ENCODE peak calls at places on chromosome 11, in eight cellular contexts. One of them, this sample, is unnamed. For H3K4me1, the result is how much of the 10 kb centered on the place peaks cover.

GRCh38 chr11:96199563-96200025 is 143.4 kb downstream of the MAML2 start:
- DNase-seq in heart right ventricle: no peak
- DNase-seq in naive thymus-derived CD4-positive, alpha-beta T cell: no peak
- DNase-seq in adrenal gland: no peak
- DNase-seq in ovary: no peak
- DNase-seq in left lung: no peak
- DNase-seq in colonic mucosa: no peak
- DNase-seq in neuronal stem cell: no peak
- DNase-seq in this sample: no peak

GRCh38 chr11:130865091-130865771 is 51.0 kb downstream of the SNX19 start:
- DNase-seq in heart right ventricle: peak
- DNase-seq in naive thymus-derived CD4-positive, alpha-beta T cell: no peak
- DNase-seq in adrenal gland: no peak
- DNase-seq in ovary: no peak
- DNase-seq in left lung: no peak
- DNase-seq in colonic mucosa: no peak
- DNase-seq in neuronal stem cell: no peak
- DNase-seq in this sample: no peak

GRCh38 chr11:113773092-113773415 is 438 bp downstream of the ZW10 start:
- DNase-seq in heart right ventricle: no peak
- DNase-seq in naive thymus-derived CD4-positive, alpha-beta T cell: no peak
- DNase-seq in adrenal gland: peak
- DNase-seq in ovary: no peak
- DNase-seq in left lung: no peak
- DNase-seq in colonic mucosa: peak
- DNase-seq in neuronal stem cell: no peak
- DNase-seq in this sample: no peak

GRCh38 chr11:126992065-126992803 is 8.3 kb downstream of the KIRREL3 start:
- DNase-seq in heart right ventricle: no peak
- DNase-seq in naive thymus-derived CD4-positive, alpha-beta T cell: no peak
- DNase-seq in adrenal gland: no peak
- DNase-seq in ovary: no peak
- DNase-seq in left lung: no peak
- DNase-seq in colonic mucosa: no peak
- DNase-seq in neuronal stem cell: no peak
- DNase-seq in this sample: no peak

GRCh38 chr11:130720232-130720787 is 196.0 kb downstream of the SNX19 start:
- DNase-seq in heart right ventricle: no peak
- DNase-seq in naive thymus-derived CD4-positive, alpha-beta T cell: no peak
- DNase-seq in adrenal gland: no peak
- DNase-seq in ovary: no peak
- DNase-seq in left lung: no peak
- DNase-seq in colonic mucosa: no peak
- DNase-seq in neuronal stem cell: no peak
- DNase-seq in this sample: no peak

GRCh38 chr11:11956006-11956405 is 52.4 kb downstream of the DKK3 start:
- DNase-seq in heart right ventricle: no peak
- DNase-seq in naive thymus-derived CD4-positive, alpha-beta T cell: no peak
- DNase-seq in adrenal gland: no peak
- DNase-seq in ovary: no peak
- DNase-seq in left lung: no peak
- DNase-seq in colonic mucosa: no peak
- DNase-seq in neuronal stem cell: no peak
- DNase-seq in this sample: no peak

GRCh38 chr11:11763796-11764427 is 77.9 kb upstream of the USP47 start:
- DNase-seq in heart right ventricle: no peak
- DNase-seq in naive thymus-derived CD4-positive, alpha-beta T cell: no peak
- DNase-seq in adrenal gland: no peak
- DNase-seq in ovary: no peak
- DNase-seq in left lung: no peak
- DNase-seq in colonic mucosa: no peak
- DNase-seq in neuronal stem cell: no peak
- DNase-seq in this sample: no peak

GRCh38 chr11:43116071-43116470 is 195.7 kb upstream of the API5 start:
- DNase-seq in heart right ventricle: no peak
- DNase-seq in naive thymus-derived CD4-positive, alpha-beta T cell: no peak
- DNase-seq in adrenal gland: no peak
- DNase-seq in ovary: no peak
- DNase-seq in left lung: no peak
- DNase-seq in colonic mucosa: no peak
- DNase-seq in neuronal stem cell: no peak
- DNase-seq in this sample: no peak

GRCh38 chr11:1922411-1923113 is 3.1 kb downstream of the TNNT3 start:
- DNase-seq in heart right ventricle: no peak
- DNase-seq in naive thymus-derived CD4-positive, alpha-beta T cell: no peak
- DNase-seq in adrenal gland: no peak
- DNase-seq in ovary: no peak
- DNase-seq in left lung: peak
- DNase-seq in colonic mucosa: peak
- DNase-seq in neuronal stem cell: no peak
- DNase-seq in this sample: no peak

GRCh38 chr11:45144126-45145082 is 2.0 kb upstream of the PRDM11 start:
- DNase-seq in heart right ventricle: no peak
- DNase-seq in naive thymus-derived CD4-positive, alpha-beta T cell: peak
- DNase-seq in adrenal gland: no peak
- DNase-seq in ovary: no peak
- DNase-seq in left lung: no peak
- DNase-seq in colonic mucosa: peak
- DNase-seq in neuronal stem cell: no peak
- DNase-seq in this sample: no peak

GRCh38 chr11:96704847-96705246 is 315.0 kb downstream of the JRKL start:
- DNase-seq in heart right ventricle: no peak
- DNase-seq in naive thymus-derived CD4-positive, alpha-beta T cell: no peak
- DNase-seq in adrenal gland: no peak
- DNase-seq in ovary: no peak
- DNase-seq in left lung: no peak
- DNase-seq in colonic mucosa: no peak
- DNase-seq in neuronal stem cell: no peak
- DNase-seq in this sample: no peak

GRCh38 chr11:85821636-85822035 is 10.7 kb upstream of the SYTL2 start:
- DNase-seq in heart right ventricle: no peak
- DNase-seq in naive thymus-derived CD4-positive, alpha-beta T cell: no peak
- DNase-seq in adrenal gland: no peak
- DNase-seq in ovary: no peak
- DNase-seq in left lung: no peak
- DNase-seq in colonic mucosa: peak
- DNase-seq in neuronal stem cell: no peak
- DNase-seq in this sample: peak

GRCh38 chr11:66126808-66127555 is 56.9 kb downstream of the PACS1 start:
- DNase-seq in heart right ventricle: peak
- DNase-seq in naive thymus-derived CD4-positive, alpha-beta T cell: peak
- DNase-seq in adrenal gland: peak
- DNase-seq in ovary: peak
- DNase-seq in left lung: no peak
- DNase-seq in colonic mucosa: peak
- DNase-seq in neuronal stem cell: no peak
- DNase-seq in this sample: no peak

GRCh38 chr11:32790916-32791315 is 3.5 kb downstream of the CCDC73 start:
- DNase-seq in heart right ventricle: no peak
- DNase-seq in naive thymus-derived CD4-positive, alpha-beta T cell: no peak
- DNase-seq in adrenal gland: no peak
- DNase-seq in ovary: no peak
- DNase-seq in left lung: no peak
- DNase-seq in colonic mucosa: no peak
- DNase-seq in neuronal stem cell: no peak
- DNase-seq in this sample: no peak

GRCh38 chr11:77966338-77966737 is 28.1 kb downstream of the INTS4 start:
- DNase-seq in heart right ventricle: no peak
- DNase-seq in naive thymus-derived CD4-positive, alpha-beta T cell: no peak
- DNase-seq in adrenal gland: no peak
- DNase-seq in ovary: no peak
- DNase-seq in left lung: no peak
- DNase-seq in colonic mucosa: no peak
- DNase-seq in neuronal stem cell: no peak
- DNase-seq in this sample: no peak

DNA sequence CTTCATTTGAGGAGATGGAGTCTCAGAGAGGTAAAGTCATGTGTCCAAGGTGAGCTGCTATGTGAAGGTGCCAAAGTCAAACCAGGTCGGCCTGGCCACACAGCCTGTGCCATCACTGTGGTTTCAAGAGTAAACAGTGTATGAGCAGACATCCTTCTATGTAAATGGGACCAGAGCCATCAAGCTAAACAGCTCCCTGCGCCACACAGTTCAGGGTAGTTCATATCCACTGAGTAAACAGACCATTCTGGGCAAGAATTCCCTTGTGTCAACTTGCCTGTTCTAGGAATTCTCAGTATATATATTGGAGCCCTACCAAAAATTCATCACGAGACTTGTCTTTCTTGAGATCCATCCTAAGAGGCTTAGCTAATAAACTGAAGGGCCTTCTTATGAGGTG is 77.5 kb downstream of the AMOTL1 start:
- DNase-seq in heart right ventricle: no peak
- DNase-seq in naive thymus-derived CD4-positive, alpha-beta T cell: no peak
- DNase-seq in adrenal gland: no peak
- DNase-seq in ovary: no peak
- DNase-seq in left lung: no peak
- DNase-seq in colonic mucosa: no peak
- DNase-seq in neuronal stem cell: no peak
- DNase-seq in this sample: peak
- H3K4me1 ChIP-seq in heart right ventricle: under half
- H3K4me1 ChIP-seq in naive thymus-derived CD4-positive, alpha-beta T cell: under half
- H3K4me1 ChIP-seq in adrenal gland: under half
- H3K4me1 ChIP-seq in ovary: under half
- H3K4me1 ChIP-seq in left lung: under half
- H3K4me1 ChIP-seq in colonic mucosa: under half
- H3K4me1 ChIP-seq in neuronal stem cell: under half
- H3K4me1 ChIP-seq in this sample: under half

GRCh38 chr11:71459076-71459766 is 6.2 kb downstream of the NADSYN1 start:
- DNase-seq in heart right ventricle: no peak
- DNase-seq in naive thymus-derived CD4-positive, alpha-beta T cell: no peak
- DNase-seq in adrenal gland: no peak
- DNase-seq in ovary: no peak
- DNase-seq in left lung: no peak
- DNase-seq in colonic mucosa: no peak
- DNase-seq in neuronal stem cell: no peak
- DNase-seq in this sample: no peak
- H3K4me3 ChIP-seq in heart right ventricle: no peak
- H3K4me3 ChIP-seq in naive thymus-derived CD4-positive, alpha-beta T cell: no peak
- H3K4me3 ChIP-seq in adrenal gland: no peak
- H3K4me3 ChIP-seq in ovary: no peak
- H3K4me3 ChIP-seq in left lung: no peak
- H3K4me3 ChIP-seq in colonic mucosa: no peak
- H3K4me3 ChIP-seq in neuronal stem cell: no peak
- H3K4me3 ChIP-seq in this sample: no peak

DNA sequence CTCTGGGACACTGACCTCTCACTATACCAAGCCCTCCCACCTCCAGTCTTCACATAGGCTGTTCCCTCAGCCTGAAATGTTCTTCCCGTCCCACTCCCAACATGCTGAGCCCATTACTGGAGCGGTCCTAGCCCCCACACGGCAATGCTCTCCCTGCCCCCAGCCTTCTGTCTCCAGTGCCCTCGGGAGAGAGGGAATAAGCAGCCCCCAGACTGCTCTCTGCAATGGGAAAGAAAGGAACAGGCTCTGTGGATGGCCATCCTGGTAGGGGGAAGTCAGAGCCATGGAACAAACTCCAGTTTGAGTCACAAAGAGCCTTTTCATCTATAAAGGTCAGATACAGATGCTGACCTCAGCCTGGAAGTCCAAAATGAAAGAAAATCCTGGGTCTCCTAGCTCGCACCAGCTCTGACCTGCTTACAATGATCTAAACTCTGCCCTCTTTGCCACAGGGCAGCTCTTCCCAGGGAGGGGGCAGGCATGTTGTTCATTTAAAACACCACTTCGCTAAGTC is 62.6 kb downstream of the FLRT1 start:
- DNase-seq in heart right ventricle: no peak
- DNase-seq in naive thymus-derived CD4-positive, alpha-beta T cell: no peak
- DNase-seq in adrenal gland: no peak
- DNase-seq in ovary: no peak
- DNase-seq in left lung: no peak
- DNase-seq in colonic mucosa: no peak
- DNase-seq in neuronal stem cell: no peak
- DNase-seq in this sample: no peak
- H3K27ac ChIP-seq in heart right ventricle: no peak
- H3K27ac ChIP-seq in naive thymus-derived CD4-positive, alpha-beta T cell: no peak
- H3K27ac ChIP-seq in adrenal gland: peak
- H3K27ac ChIP-seq in ovary: no peak
- H3K27ac ChIP-seq in left lung: no peak
- H3K27ac ChIP-seq in colonic mucosa: no peak
- H3K27ac ChIP-seq in neuronal stem cell: no peak
- H3K27ac ChIP-seq in this sample: no peak

GRCh38 chr11:93738647-93739081 is 2.6 kb downstream of the TAF1D start:
- DNase-seq in heart right ventricle: no peak
- DNase-seq in naive thymus-derived CD4-positive, alpha-beta T cell: no peak
- DNase-seq in adrenal gland: no peak
- DNase-seq in ovary: no peak
- DNase-seq in left lung: no peak
- DNase-seq in colonic mucosa: no peak
- DNase-seq in neuronal stem cell: no peak
- DNase-seq in this sample: no peak

GRCh38 chr11:93741094-93741881 is at the start of the genes C11orf54 and TAF1D:
- DNase-seq in heart right ventricle: peak
- DNase-seq in naive thymus-derived CD4-positive, alpha-beta T cell: peak
- DNase-seq in adrenal gland: peak
- DNase-seq in ovary: peak
- DNase-seq in left lung: peak
- DNase-seq in colonic mucosa: peak
- DNase-seq in neuronal stem cell: peak
- DNase-seq in this sample: peak

GRCh38 chr11:93741882-93742226 is 382 bp downstream of the C11orf54 start:
- DNase-seq in heart right ventricle: no peak
- DNase-seq in naive thymus-derived CD4-positive, alpha-beta T cell: no peak
- DNase-seq in adrenal gland: peak
- DNase-seq in ovary: no peak
- DNase-seq in left lung: no peak
- DNase-seq in colonic mucosa: peak
- DNase-seq in neuronal stem cell: no peak
- DNase-seq in this sample: peak

GRCh38 chr11:93740802-93741093 is 547 bp downstream of the TAF1D start:
- DNase-seq in heart right ventricle: peak
- DNase-seq in naive thymus-derived CD4-positive, alpha-beta T cell: peak
- DNase-seq in adrenal gland: peak
- DNase-seq in ovary: peak
- DNase-seq in left lung: peak
- DNase-seq in colonic mucosa: peak
- DNase-seq in neuronal stem cell: peak
- DNase-seq in this sample: peak

DNA sequence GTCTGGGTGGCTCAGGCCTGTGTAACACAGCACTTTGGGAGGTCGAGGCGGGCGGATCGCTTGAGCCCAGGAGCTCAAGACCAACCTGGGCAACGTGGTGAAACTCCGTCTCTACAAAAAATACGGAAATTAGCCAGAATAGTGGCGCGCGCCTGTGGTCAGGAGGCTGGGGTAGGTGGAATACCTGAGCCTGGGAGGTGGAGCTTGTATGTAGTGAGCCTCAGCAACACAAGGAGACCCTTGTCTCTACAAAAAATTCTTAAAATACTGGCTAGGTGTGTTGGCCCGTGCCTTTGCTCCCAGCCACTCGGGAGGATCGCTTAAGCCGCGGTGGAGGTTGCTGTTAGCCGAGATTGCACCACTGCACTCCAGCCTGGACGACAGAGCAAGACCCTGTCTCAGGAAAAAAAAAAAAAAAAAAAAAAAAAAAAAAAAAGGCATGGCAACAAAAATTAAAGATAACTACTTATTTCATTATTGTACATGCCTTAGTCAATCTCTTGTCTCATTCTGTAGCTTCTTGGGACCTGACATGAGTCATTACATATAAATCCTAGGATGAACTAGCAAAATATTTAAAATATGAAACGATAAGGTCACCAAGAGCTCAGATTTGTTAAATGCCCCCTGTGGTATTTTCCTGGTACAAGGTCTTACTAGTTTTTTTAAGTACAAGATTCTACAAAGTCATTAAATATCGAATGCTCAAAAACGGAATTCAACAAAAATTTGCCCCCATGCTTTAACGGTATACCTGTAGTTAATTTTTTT is 1.1 kb downstream of the TAF1D start:
- DNase-seq in heart right ventricle: no peak
- DNase-seq in naive thymus-derived CD4-positive, alpha-beta T cell: peak
- DNase-seq in adrenal gland: no peak
- DNase-seq in ovary: no peak
- DNase-seq in left lung: no peak
- DNase-seq in colonic mucosa: peak
- DNase-seq in neuronal stem cell: no peak
- DNase-seq in this sample: peak
- H3K4me1 ChIP-seq in heart right ventricle: under half
- H3K4me1 ChIP-seq in naive thymus-derived CD4-positive, alpha-beta T cell: under half
- H3K4me1 ChIP-seq in adrenal gland: half or more
- H3K4me1 ChIP-seq in ovary: under half
- H3K4me1 ChIP-seq in left lung: half or more
- H3K4me1 ChIP-seq in colonic mucosa: under half
- H3K4me1 ChIP-seq in neuronal stem cell: under half
- H3K4me1 ChIP-seq in this sample: under half